ENCODE peak calls at places on chromosomes 4 and X, in eight cellular contexts. J is adrenal gland, H is fibroblast of lung, Z is left lung, S is heart left ventricle, P is Peyer's patch, E is GM23248, I is tibial nerve. O is an unnamed sample. For H3K4me1 and H3K9me3, the result is how much of the 10 kb centered on the place peaks cover.

GRCh38 chr4:112813790-112814189 is 176.8 kb downstream of the LARP7 start:
- DNase-seq in I (no peak), E (peak), H (peak), Z (no peak), S (no peak), P (no peak), J (no peak), O (no peak)

GRCh38 chrX:79325263-79325958 is 41.7 kb downstream of the ITM2A start:
- DNase-seq in H (no peak), I (no peak), E (no peak), J (no peak), S (no peak), P (no peak), Z (no peak), O (no peak)

GRCh38 chrX:153989971-153990655 is 17.6 kb downstream of the TMEM187 start:
- DNase-seq in S (no peak), J (no peak), I (no peak), E (no peak), P (no peak), Z (no peak), H (no peak), O (no peak)

GRCh38 chr4:104425003-104425402 is 69.7 kb downstream of the CXXC4 start:
- DNase-seq in H (no peak), P (no peak), I (no peak), S (no peak), Z (no peak), J (no peak), E (no peak), O (no peak)

GRCh38 chrX:15564981-15565579 is 35.7 kb downstream of the ACE2 start:
- DNase-seq in H (peak), J (peak), I (peak), P (no peak), Z (peak), S (peak), E (peak), O (peak)

GRCh38 chrX:45083314-45083713 is 117.4 kb downstream of the DIPK2B start:
- DNase-seq in E (no peak), Z (no peak), S (no peak), P (no peak), J (no peak), H (no peak), I (no peak), O (no peak)

GRCh38 chrX:111329370-111329769 is 59.1 kb upstream of the CAPN6 start:
- DNase-seq in J (no peak), I (no peak), E (no peak), H (no peak), P (no peak), Z (no peak), S (no peak), O (no peak)

GRCh38 chr4:23815351-23815750 is 74.5 kb downstream of the PPARGC1A start:
- DNase-seq in P (no peak), J (no peak), E (no peak), Z (no peak), I (no peak), H (peak), S (no peak), O (no peak)

GRCh38 chr4:25870081-25870480 is 7.3 kb upstream of the SEL1L3 start:
- DNase-seq in J (no peak), H (no peak), E (no peak), I (no peak), S (no peak), P (no peak), Z (no peak), O (no peak)

GRCh38 chrX:137432609-137433008 is 133.3 kb upstream of the ZIC3 start:
- DNase-seq in P (no peak), I (no peak), Z (no peak), J (no peak), S (no peak), H (no peak), E (no peak), O (no peak)

GRCh38 chrX:40663880-40664630 is 16.7 kb upstream of the CXorf38 start:
- DNase-seq in P (no peak), J (no peak), I (no peak), Z (no peak), E (peak), S (peak), H (peak), O (no peak)

DNA sequence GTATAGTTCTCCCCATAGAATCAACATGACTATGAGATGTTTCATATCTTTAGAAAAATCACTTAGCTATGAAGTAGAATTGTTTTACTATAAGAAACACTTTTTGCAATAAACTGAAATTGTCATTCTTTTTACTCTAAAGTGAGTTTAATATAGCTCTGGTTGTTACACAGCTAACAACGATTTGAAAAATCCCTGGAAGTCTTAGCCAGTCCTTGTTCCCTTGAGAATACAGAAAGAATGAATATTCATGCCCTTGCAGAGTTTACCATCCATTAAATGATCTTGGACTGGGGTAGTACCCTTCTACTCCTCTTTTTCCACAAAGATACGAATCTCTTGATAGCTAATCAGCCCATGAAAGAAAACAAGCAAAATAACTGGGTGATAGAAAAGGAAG is 141.8 kb downstream of the JADE1 start:
- DNase-seq in I (no peak), H (no peak), P (no peak), J (no peak), E (no peak), Z (no peak), S (no peak), O (no peak)
- H3K27ac ChIP-seq in I (no peak), H (no peak), P (no peak), J (no peak), E (no peak), Z (no peak), S (no peak), O (no peak)

DNA sequence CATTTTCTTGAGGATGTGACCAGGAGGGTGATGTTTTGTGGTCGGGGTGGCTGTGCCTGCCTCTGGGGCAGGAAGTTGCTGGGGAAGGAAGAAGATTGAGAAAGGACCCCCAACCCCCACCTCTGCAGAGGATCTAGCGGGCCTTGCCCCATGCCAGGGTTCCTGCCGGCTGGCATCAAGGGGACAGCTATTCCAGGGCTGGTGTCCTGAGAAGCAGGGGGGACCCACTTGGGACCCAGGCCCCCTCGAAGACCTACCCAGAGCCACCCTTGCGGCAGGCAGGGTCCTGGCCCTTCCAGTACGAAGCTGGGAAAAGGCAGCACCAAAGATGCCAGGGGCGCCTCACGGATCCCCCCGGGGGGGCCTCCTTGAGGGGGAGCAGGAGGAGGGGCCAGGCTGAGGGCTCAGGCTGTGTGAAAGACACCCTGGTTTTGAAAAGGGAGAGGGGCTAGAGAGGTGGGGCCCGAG is 6.6 kb downstream of the SH3BP2 start:
- DNase-seq in S (peak), H (no peak), I (no peak), E (no peak), J (peak), Z (peak), P (no peak), O (peak)
- H3K4me1 ChIP-seq in S (half or more), H (under half), I (half or more), E (under half), J (under half), Z (half or more), P (under half), O (half or more)

GRCh38 chr4:13872145-13872544 is 244.6 kb upstream of the BOD1L1 start:
- DNase-seq in I (no peak), H (peak), Z (no peak), P (no peak), J (no peak), S (no peak), E (peak), O (no peak)

GRCh38 chr4:13865871-13866669 is 238.5 kb upstream of the BOD1L1 start:
- DNase-seq in E (peak), H (peak), I (no peak), P (no peak), S (no peak), J (no peak), Z (no peak), O (no peak)

GRCh38 chr4:13866881-13867280 is 239.4 kb upstream of the BOD1L1 start:
- DNase-seq in I (no peak), Z (no peak), P (no peak), H (no peak), J (no peak), E (no peak), S (no peak), O (no peak)
- H3K9me3 ChIP-seq in I (under half), Z (under half), P (under half), H (under half), J (under half), E (under half), S (under half), O (under half)

GRCh38 chr4:175657571-175657970 is 154.5 kb downstream of the GPM6A start:
- DNase-seq in H (no peak), E (no peak), J (no peak), S (no peak), P (no peak), Z (no peak), I (no peak), O (no peak)
- H3K27ac ChIP-seq in H (no peak), E (no peak), J (no peak), S (no peak), P (no peak), Z (no peak), I (no peak), O (no peak)

GRCh38 chr4:138751290-138751689 is 264.3 kb upstream of the NOCT start:
- DNase-seq in I (no peak), Z (no peak), H (peak), S (no peak), E (peak), P (no peak), J (no peak), O (no peak)
- H3K4me1 ChIP-seq in I (under half), Z (under half), H (under half), S (under half), E (under half), P (under half), J (under half), O (under half)

DNA sequence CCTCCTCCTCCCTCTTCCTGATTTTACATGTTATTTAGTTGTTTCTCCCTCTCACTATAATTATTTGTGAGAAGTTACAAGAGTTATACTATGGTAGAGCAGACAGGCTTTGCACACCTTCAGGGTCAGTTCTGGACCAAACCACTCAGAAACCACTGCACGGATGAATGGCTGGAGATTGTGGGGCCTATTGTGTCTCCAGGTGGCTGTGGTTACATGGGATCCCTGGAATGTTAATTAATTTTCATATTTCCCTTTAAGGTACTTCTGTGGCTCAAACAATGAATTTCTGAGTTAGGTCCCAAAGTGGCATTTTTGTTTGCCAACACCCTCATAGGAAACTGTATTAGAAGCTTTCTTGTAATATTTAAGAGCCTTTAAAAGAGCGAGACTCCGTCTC is 151.9 kb downstream of the BMPR1B start:
- DNase-seq in J (no peak), E (no peak), Z (no peak), S (no peak), H (no peak), P (no peak), I (no peak), O (no peak)
- H3K9me3 ChIP-seq in J (under half), E (under half), Z (under half), S (under half), H (under half), P (under half), I (under half), O (under half)

O was measured in pancreas.